ENCODE peak calls at places on chromosomes 12 and 14, in eight cellular contexts. J is lower leg skin, Y is uterus, Q is ovary, R is heart left ventricle, U is esophagus squamous epithelium, P is sigmoid colon, N is A549. C is an unnamed sample.

GRCh38 chr12:108630481-108631207 is 3.0 kb downstream of the SELPLG start:
- DNase-seq in J (no peak), Y (no peak), Q (peak), R (no peak), U (no peak), P (no peak), N (no peak), C (no peak)

GRCh38 chr12:47520029-47520428 is 185.8 kb downstream of the RPAP3 start:
- DNase-seq in J (no peak), Y (no peak), Q (no peak), R (no peak), U (no peak), P (no peak), N (no peak), C (no peak)

GRCh38 chr12:94262228-94263010 is 114.0 kb downstream of the PLXNC1 start:
- DNase-seq in J (peak), Y (peak), Q (peak), R (peak), U (peak), P (peak), N (peak), C (peak)

GRCh38 chr14:51453869-51454268 is 197.8 kb upstream of the FRMD6 start:
- DNase-seq in J (no peak), Y (no peak), Q (no peak), R (no peak), U (no peak), P (no peak), N (no peak), C (no peak)

GRCh38 chr12:96403870-96404269 is 3.6 kb upstream of the CDK17 start:
- DNase-seq in J (no peak), Y (no peak), Q (no peak), R (no peak), U (no peak), P (no peak), N (no peak), C (no peak)

GRCh38 chr12:49808686-49809368 is 19.4 kb downstream of the NCKAP5L start:
- DNase-seq in J (no peak), Y (no peak), Q (peak), R (peak), U (no peak), P (peak), N (no peak), C (no peak)

GRCh38 chr12:2825133-2825532 is 9.7 kb downstream of the NRIP2 start:
- DNase-seq in J (no peak), Y (no peak), Q (no peak), R (no peak), U (no peak), P (no peak), N (no peak), C (no peak)

GRCh38 chr14:104786091-104786586 is 9.4 kb downstream of the AKT1 start:
- DNase-seq in J (no peak), Y (no peak), Q (no peak), R (peak), U (no peak), P (no peak), N (no peak), C (no peak)

GRCh38 chr14:104435147-104436046 is 144.2 kb upstream of the C14orf180 start:
- DNase-seq in J (no peak), Y (no peak), Q (no peak), R (no peak), U (no peak), P (peak), N (no peak), C (no peak)

GRCh38 chr12:112841891-112842290 is 50.3 kb downstream of the RPH3A start:
- DNase-seq in J (no peak), Y (no peak), Q (no peak), R (no peak), U (no peak), P (no peak), N (peak), C (no peak)

GRCh38 chr14:60862283-60862682 is 118.6 kb downstream of the TRMT5 start:
- DNase-seq in J (peak), Y (peak), Q (no peak), R (peak), U (no peak), P (peak), N (no peak), C (no peak)

GRCh38 chr12:31578632-31579031 is 12.3 kb downstream of the DENND5B start:
- DNase-seq in J (no peak), Y (no peak), Q (no peak), R (no peak), U (no peak), P (no peak), N (no peak), C (no peak)

GRCh38 chr12:124392271-124392990 is 97.5 kb downstream of the RFLNA start:
- DNase-seq in J (no peak), Y (peak), Q (peak), R (peak), U (no peak), P (no peak), N (peak), C (no peak)

GRCh38 chr12:47856721-47857575 is 37.2 kb upstream of the HDAC7 start:
- DNase-seq in J (no peak), Y (no peak), Q (no peak), R (no peak), U (no peak), P (peak), N (no peak), C (no peak)

GRCh38 chr12:87943666-87944065 is 85.5 kb downstream of the C12orf50 start:
- DNase-seq in J (no peak), Y (no peak), Q (no peak), R (no peak), U (no peak), P (no peak), N (no peak), C (no peak)

GRCh38 chr12:107287436-107288413 is 194.4 kb upstream of the CRY1 start:
- DNase-seq in J (no peak), Y (no peak), Q (no peak), R (no peak), U (no peak), P (no peak), N (no peak), C (no peak)

GRCh38 chr12:27477049-27477448 is 30.5 kb downstream of the SMCO2 start:
- DNase-seq in J (no peak), Y (no peak), Q (no peak), R (no peak), U (no peak), P (no peak), N (no peak), C (no peak)

GRCh38 chr14:56143025-56143424 is 24.8 kb downstream of the PELI2 start:
- DNase-seq in J (no peak), Y (no peak), Q (no peak), R (no peak), U (no peak), P (no peak), N (no peak), C (no peak)

GRCh38 chr12:130826151-130826801 is 12.8 kb downstream of the STX2 start:
- DNase-seq in J (no peak), Y (no peak), Q (peak), R (no peak), U (no peak), P (no peak), N (peak), C (no peak)

GRCh38 chr14:70186826-70187483 is 1.8 kb downstream of the SLC8A3 start:
- DNase-seq in J (no peak), Y (no peak), Q (no peak), R (no peak), U (no peak), P (no peak), N (no peak), C (no peak)

GRCh38 chr12:115377781-115378180 is 693.8 kb upstream of the TBX3 start:
- DNase-seq in J (no peak), Y (no peak), Q (no peak), R (no peak), U (no peak), P (no peak), N (no peak), C (no peak)

GRCh38 chr12:88897723-88898122 is 317.5 kb upstream of the KITLG start:
- DNase-seq in J (no peak), Y (no peak), Q (no peak), R (no peak), U (no peak), P (no peak), N (no peak), C (no peak)

GRCh38 chr12:91964501-91964900 is 181.1 kb downstream of the BTG1 start:
- DNase-seq in J (no peak), Y (no peak), Q (no peak), R (no peak), U (no peak), P (no peak), N (no peak), C (no peak)

GRCh38 chr12:89706551-89707348 is 1.9 kb downstream of the ATP2B1 start:
- DNase-seq in J (no peak), Y (peak), Q (no peak), R (peak), U (no peak), P (peak), N (peak), C (peak)

GRCh38 chr12:132638541-132639408 is 20.2 kb downstream of the P2RX2 start:
- DNase-seq in J (no peak), Y (peak), Q (peak), R (no peak), U (no peak), P (no peak), N (peak), C (peak)

GRCh38 chr12:86698581-86698980 is 442.4 kb upstream of the MGAT4C start:
- DNase-seq in J (no peak), Y (no peak), Q (no peak), R (no peak), U (no peak), P (no peak), N (no peak), C (no peak)

GRCh38 chr14:92259613-92260357 is 63.2 kb upstream of the SLC24A4 start:
- DNase-seq in J (no peak), Y (no peak), Q (no peak), R (no peak), U (no peak), P (no peak), N (no peak), C (no peak)

GRCh38 chr12:50723870-50724269 is 40.0 kb upstream of the ATF1 start:
- DNase-seq in J (no peak), Y (no peak), Q (no peak), R (no peak), U (no peak), P (no peak), N (no peak), C (no peak)

GRCh38 chr12:27865421-27865820 is 85.4 kb upstream of the MANSC4 start:
- DNase-seq in J (no peak), Y (no peak), Q (no peak), R (no peak), U (no peak), P (no peak), N (no peak), C (no peak)

GRCh38 chr12:45234134-45234865 is 18.4 kb downstream of the ANO6 start:
- DNase-seq in J (peak), Y (peak), Q (peak), R (peak), U (no peak), P (peak), N (peak), C (no peak)

GRCh38 chr12:107467716-107468115 is 217.9 kb upstream of the PWP1 start:
- DNase-seq in J (no peak), Y (no peak), Q (no peak), R (no peak), U (no peak), P (no peak), N (no peak), C (no peak)

GRCh38 chr12:112971248-112971647 is 7.1 kb upstream of the OAS2 start:
- DNase-seq in J (no peak), Y (no peak), Q (no peak), R (peak), U (no peak), P (no peak), N (no peak), C (no peak)

GRCh38 chr14:55126089-55126488 is 3.0 kb upstream of the LGALS3 start:
- DNase-seq in J (peak), Y (no peak), Q (no peak), R (no peak), U (no peak), P (no peak), N (no peak), C (no peak)

GRCh38 chr12:45415393-45415817 is 199.5 kb downstream of the ANO6 start:
- DNase-seq in J (peak), Y (peak), Q (no peak), R (peak), U (no peak), P (peak), N (peak), C (peak)

GRCh38 chr12:132043216-132043615 is 93.5 kb downstream of the EP400 start:
- DNase-seq in J (no peak), Y (no peak), Q (no peak), R (no peak), U (no peak), P (no peak), N (no peak), C (no peak)

GRCh38 chr12:2691340-2692111 is 103.2 kb upstream of the FKBP4 start:
- DNase-seq in J (no peak), Y (no peak), Q (no peak), R (no peak), U (no peak), P (no peak), N (no peak), C (no peak)

GRCh38 chr14:54564799-54565235 is 2.1 kb upstream of the SAMD4A start:
- DNase-seq in J (peak), Y (peak), Q (no peak), R (no peak), U (no peak), P (peak), N (no peak), C (no peak)

GRCh38 chr12:48165089-48166031 is 8.0 kb upstream of the ASB8 start:
- DNase-seq in J (no peak), Y (no peak), Q (no peak), R (no peak), U (no peak), P (no peak), N (peak), C (no peak)

GRCh38 chr14:82855912-82856381 is 1322.3 kb upstream of the SEL1L start:
- DNase-seq in J (no peak), Y (no peak), Q (no peak), R (no peak), U (no peak), P (no peak), N (no peak), C (no peak)

GRCh38 chr12:44876554-44877275 is 600 bp upstream of the NELL2 start:
- DNase-seq in J (no peak), Y (no peak), Q (no peak), R (no peak), U (no peak), P (no peak), N (peak), C (peak)

GRCh38 chr12:57604454-57605307 is at the start of gene DTX3:
- DNase-seq in J (no peak), Y (peak), Q (peak), R (peak), U (no peak), P (peak), N (peak), C (no peak)
- TF ChIP-seq POLR2A in J (no peak), Y (no peak), Q (no peak), R (peak), U (no peak), P (peak), N (no peak), C (no peak)

GRCh38 chr12:29908154-29908553 is 124.4 kb upstream of the TMTC1 start:
- DNase-seq in J (no peak), Y (no peak), Q (no peak), R (no peak), U (no peak), P (no peak), N (no peak), C (no peak)
- H3K4me3 ChIP-seq in J (no peak), Y (no peak), Q (no peak), R (no peak), U (no peak), P (no peak), N (no peak), C (no peak)

GRCh38 chr14:65415613-65416012 is 3.1 kb downstream of the FUT8 start:
- DNase-seq in J (no peak), Y (no peak), Q (no peak), R (no peak), U (no peak), P (no peak), N (no peak), C (no peak)
- TF ChIP-seq POLR2A in J (no peak), Y (no peak), Q (no peak), R (no peak), U (no peak), P (no peak), N (no peak), C (no peak)

GRCh38 chr12:24469089-24469488 is 479.8 kb downstream of the BCAT1 start:
- DNase-seq in J (no peak), Y (no peak), Q (no peak), R (no peak), U (no peak), P (no peak), N (no peak), C (no peak)
- H3K4me3 ChIP-seq in J (no peak), Y (no peak), Q (no peak), R (no peak), U (no peak), P (no peak), N (no peak), C (no peak)

GRCh38 chr14:21382095-21382494 is 1.7 kb downstream of the SUPT16H start:
- DNase-seq in J (no peak), Y (no peak), Q (no peak), R (no peak), U (no peak), P (no peak), N (no peak), C (no peak)

GRCh38 chr14:21385170-21385904 is 1.5 kb upstream of the SUPT16H start:
- DNase-seq in J (peak), Y (no peak), Q (no peak), R (no peak), U (no peak), P (no peak), N (no peak), C (no peak)

GRCh38 chr14:21384494-21384851 is 654 bp upstream of the SUPT16H start:
- DNase-seq in J (no peak), Y (no peak), Q (no peak), R (no peak), U (no peak), P (no peak), N (no peak), C (peak)

GRCh38 chr14:21382886-21383847 is 652 bp downstream of the SUPT16H start:
- DNase-seq in J (peak), Y (peak), Q (peak), R (peak), U (peak), P (peak), N (peak), C (peak)

DNA sequence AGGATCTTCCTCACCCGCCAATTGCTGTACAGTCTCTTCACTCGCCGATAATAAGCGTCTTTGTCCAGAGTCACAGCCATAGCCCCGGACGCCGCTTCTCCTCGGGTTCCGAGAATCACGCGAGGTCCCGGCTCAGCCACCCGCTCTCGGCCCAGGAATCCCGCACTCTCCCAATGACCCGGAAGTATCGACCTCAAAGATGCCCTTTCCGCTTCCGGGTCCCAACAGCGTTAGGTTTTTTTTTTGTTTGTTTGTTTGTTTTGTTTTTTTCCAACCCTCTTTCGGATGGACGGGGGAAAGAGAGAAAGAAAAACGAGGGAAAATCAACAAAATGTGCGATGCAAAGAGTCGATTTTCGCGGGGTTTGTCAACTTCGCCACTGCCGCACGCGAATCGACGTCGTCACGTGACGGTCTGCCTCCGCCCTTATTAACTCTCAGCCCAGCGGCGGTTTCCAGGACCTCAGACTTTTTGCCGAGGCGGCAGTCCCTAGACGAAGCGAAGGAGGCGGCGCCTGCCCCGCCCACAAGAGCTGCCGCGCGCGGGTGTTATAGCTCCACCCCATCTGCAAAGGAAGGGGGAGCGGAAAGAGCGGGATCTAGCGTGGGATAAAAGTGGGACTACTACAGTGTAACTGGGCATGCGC is at the start of gene SUPT16H:
- DNase-seq in J (peak), Y (peak), Q (peak), R (peak), U (peak), P (peak), N (peak), C (peak)
- TF ChIP-seq POLR2A in J (no peak), Y (no peak), Q (peak), R (no peak), U (no peak), P (peak), N (peak), C (peak)

GRCh38 chr12:53567961-53568360 is 58.2 kb downstream of the ATF7 start:
- DNase-seq in J (no peak), Y (no peak), Q (no peak), R (no peak), U (no peak), P (no peak), N (no peak), C (no peak)
- H3K4me3 ChIP-seq in J (no peak), Y (no peak), Q (no peak), R (no peak), U (no peak), P (no peak), N (no peak), C (no peak)

DNA sequence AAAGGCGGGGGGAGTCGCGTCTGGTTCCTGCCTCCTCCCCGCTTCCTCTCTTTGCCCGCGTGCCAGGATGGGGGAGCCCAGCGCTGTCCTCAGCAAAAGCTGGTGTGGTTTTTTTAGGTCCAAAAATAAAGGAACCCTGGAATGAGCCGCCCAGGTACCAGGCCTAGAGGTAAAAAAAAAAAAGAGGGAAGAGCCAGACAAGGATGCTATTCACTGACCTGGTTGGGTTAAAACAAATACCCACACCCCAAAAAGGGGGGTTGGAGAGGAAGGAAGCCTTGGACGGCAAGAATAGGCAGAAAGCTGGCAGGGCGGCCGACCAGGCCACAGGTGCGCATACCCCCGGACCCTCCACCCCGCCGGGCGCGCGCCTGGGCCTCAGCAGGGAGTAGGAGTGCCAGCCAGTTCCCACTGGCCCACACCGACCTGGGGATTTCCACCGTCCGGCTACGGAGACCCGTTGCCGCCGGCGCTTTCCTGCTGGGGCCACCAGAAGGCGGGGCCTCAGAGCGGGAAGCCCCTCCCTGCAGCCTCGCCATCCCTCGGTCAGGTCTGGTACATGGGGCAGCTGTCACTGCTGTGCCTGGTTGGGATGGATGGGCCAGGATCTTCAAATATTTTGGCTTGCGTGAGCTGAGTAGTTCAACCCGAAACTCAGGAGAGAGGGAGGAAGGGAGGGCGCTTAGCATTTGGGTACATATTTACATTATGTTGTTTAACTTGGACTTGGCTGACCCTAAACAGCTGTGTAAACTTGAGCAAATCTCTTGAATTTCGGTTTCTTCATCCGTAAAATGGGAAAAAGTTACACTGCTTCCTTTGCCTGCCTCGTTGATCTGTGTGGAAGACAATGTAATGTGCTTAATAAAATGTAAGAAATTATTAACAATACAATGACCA is 5.4 kb upstream of the IRF2BPL start:
- DNase-seq in J (peak), Y (peak), Q (peak), R (peak), U (no peak), P (peak), N (peak), C (peak)
- TF ChIP-seq POLR2A in J (no peak), Y (no peak), Q (peak), R (peak), U (no peak), P (peak), N (peak), C (peak)